ENCODE peak calls at places on chromosomes 13 and 19, in six cellular contexts. One of them, this sample, is unnamed.

GRCh38 chr19:19540707-19541515 is 2.8 kb downstream of the CILP2 start:
- DNase-seq in MG63: peak
- DNase-seq in NCI-H187 treated with DMSO at 0.1 percent for 48 hours: no peak
- DNase-seq in cardiac fibroblast: peak
- DNase-seq in neural crest cell: no peak
- DNase-seq in ELR: peak
- DNase-seq in this sample: no peak

GRCh38 chr13:112140366-112140765 is 73.4 kb downstream of the SOX1 start:
- DNase-seq in NCI-H187 treated with DMSO at 0.1 percent for 48 hours: no peak
- DNase-seq in MG63: no peak
- DNase-seq in ELR: no peak
- DNase-seq in cardiac fibroblast: no peak
- DNase-seq in neural crest cell: no peak
- DNase-seq in this sample: no peak

GRCh38 chr13:68713394-68713793 is 1394.2 kb upstream of the ATXN8OS start:
- DNase-seq in neural crest cell: no peak
- DNase-seq in cardiac fibroblast: no peak
- DNase-seq in ELR: no peak
- DNase-seq in NCI-H187 treated with DMSO at 0.1 percent for 48 hours: no peak
- DNase-seq in MG63: no peak
- DNase-seq in this sample: no peak

GRCh38 chr13:35768551-35768950 is 292.1 kb upstream of the MAB21L1 start:
- DNase-seq in ELR: peak
- DNase-seq in neural crest cell: no peak
- DNase-seq in NCI-H187 treated with DMSO at 0.1 percent for 48 hours: no peak
- DNase-seq in MG63: no peak
- DNase-seq in cardiac fibroblast: no peak
- DNase-seq in this sample: no peak

GRCh38 chr13:91726666-91727065 is 328.2 kb downstream of the GPC5 start:
- DNase-seq in cardiac fibroblast: no peak
- DNase-seq in neural crest cell: no peak
- DNase-seq in MG63: no peak
- DNase-seq in NCI-H187 treated with DMSO at 0.1 percent for 48 hours: no peak
- DNase-seq in ELR: no peak
- DNase-seq in this sample: no peak

GRCh38 chr19:19356500-19356899 is 35.9 kb downstream of the MAU2 start:
- DNase-seq in neural crest cell: no peak
- DNase-seq in MG63: no peak
- DNase-seq in NCI-H187 treated with DMSO at 0.1 percent for 48 hours: no peak
- DNase-seq in ELR: no peak
- DNase-seq in cardiac fibroblast: no peak
- DNase-seq in this sample: no peak

GRCh38 chr19:29507081-29507860 is 18.5 kb upstream of the VSTM2B start:
- DNase-seq in cardiac fibroblast: no peak
- DNase-seq in ELR: no peak
- DNase-seq in NCI-H187 treated with DMSO at 0.1 percent for 48 hours: no peak
- DNase-seq in MG63: no peak
- DNase-seq in neural crest cell: no peak
- DNase-seq in this sample: no peak

GRCh38 chr19:45815501-45816216 is 551 bp upstream of the RSPH6A start:
- DNase-seq in NCI-H187 treated with DMSO at 0.1 percent for 48 hours: no peak
- DNase-seq in ELR: no peak
- DNase-seq in cardiac fibroblast: no peak
- DNase-seq in neural crest cell: peak
- DNase-seq in MG63: no peak
- DNase-seq in this sample: no peak

GRCh38 chr13:46795321-46795720 is 1.6 kb downstream of the ESD start:
- DNase-seq in neural crest cell: no peak
- DNase-seq in cardiac fibroblast: no peak
- DNase-seq in NCI-H187 treated with DMSO at 0.1 percent for 48 hours: no peak
- DNase-seq in ELR: peak
- DNase-seq in MG63: no peak
- DNase-seq in this sample: no peak

GRCh38 chr13:59459972-59460371 is 703.8 kb downstream of the DIAPH3 start:
- DNase-seq in neural crest cell: no peak
- DNase-seq in cardiac fibroblast: no peak
- DNase-seq in NCI-H187 treated with DMSO at 0.1 percent for 48 hours: no peak
- DNase-seq in ELR: no peak
- DNase-seq in MG63: no peak
- DNase-seq in this sample: no peak

GRCh38 chr13:113657851-113658741 is at the start of gene ATP4B:
- DNase-seq in NCI-H187 treated with DMSO at 0.1 percent for 48 hours: no peak
- DNase-seq in ELR: no peak
- DNase-seq in MG63: no peak
- DNase-seq in cardiac fibroblast: no peak
- DNase-seq in neural crest cell: no peak
- DNase-seq in this sample: no peak

GRCh38 chr19:6503407-6504201 is 1.5 kb upstream of the TUBB4A start:
- DNase-seq in NCI-H187 treated with DMSO at 0.1 percent for 48 hours: no peak
- DNase-seq in ELR: no peak
- DNase-seq in neural crest cell: no peak
- DNase-seq in cardiac fibroblast: no peak
- DNase-seq in MG63: no peak
- DNase-seq in this sample: no peak

GRCh38 chr13:39510296-39510695 is 92.7 kb downstream of the LHFPL6 start:
- DNase-seq in neural crest cell: no peak
- DNase-seq in cardiac fibroblast: no peak
- DNase-seq in MG63: no peak
- DNase-seq in ELR: no peak
- DNase-seq in NCI-H187 treated with DMSO at 0.1 percent for 48 hours: no peak
- DNase-seq in this sample: no peak

GRCh38 chr13:33107403-33107760 is 91.2 kb downstream of the KL start:
- DNase-seq in ELR: no peak
- DNase-seq in cardiac fibroblast: no peak
- DNase-seq in MG63: no peak
- DNase-seq in neural crest cell: no peak
- DNase-seq in NCI-H187 treated with DMSO at 0.1 percent for 48 hours: no peak
- DNase-seq in this sample: no peak

GRCh38 chr19:54114340-54114826 is 1.1 kb downstream of the TFPT start:
- DNase-seq in ELR: peak
- DNase-seq in MG63: peak
- DNase-seq in NCI-H187 treated with DMSO at 0.1 percent for 48 hours: no peak
- DNase-seq in cardiac fibroblast: peak
- DNase-seq in neural crest cell: no peak
- DNase-seq in this sample: no peak

GRCh38 chr19:1438035-1438932 is at the start of gene RPS15:
- DNase-seq in cardiac fibroblast: peak
- DNase-seq in ELR: peak
- DNase-seq in NCI-H187 treated with DMSO at 0.1 percent for 48 hours: peak
- DNase-seq in neural crest cell: peak
- DNase-seq in MG63: peak
- DNase-seq in this sample: peak

GRCh38 chr13:107582171-107582570 is 633.2 kb downstream of the LIG4 start:
- DNase-seq in MG63: no peak
- DNase-seq in cardiac fibroblast: no peak
- DNase-seq in ELR: no peak
- DNase-seq in NCI-H187 treated with DMSO at 0.1 percent for 48 hours: no peak
- DNase-seq in neural crest cell: no peak
- DNase-seq in this sample: no peak

GRCh38 chr19:18340990-18341868 is 831 bp downstream of the PGPEP1 start:
- DNase-seq in ELR: peak
- DNase-seq in NCI-H187 treated with DMSO at 0.1 percent for 48 hours: no peak
- DNase-seq in MG63: peak
- DNase-seq in neural crest cell: no peak
- DNase-seq in cardiac fibroblast: no peak
- DNase-seq in this sample: peak

GRCh38 chr19:17450264-17451075 is 2.0 kb upstream of the TMEM221 start:
- DNase-seq in MG63: no peak
- DNase-seq in cardiac fibroblast: no peak
- DNase-seq in NCI-H187 treated with DMSO at 0.1 percent for 48 hours: no peak
- DNase-seq in neural crest cell: no peak
- DNase-seq in ELR: peak
- DNase-seq in this sample: no peak

GRCh38 chr19:29831041-29831548 is 19.3 kb downstream of the CCNE1 start:
- DNase-seq in NCI-H187 treated with DMSO at 0.1 percent for 48 hours: no peak
- DNase-seq in ELR: peak
- DNase-seq in neural crest cell: no peak
- DNase-seq in MG63: peak
- DNase-seq in cardiac fibroblast: no peak
- DNase-seq in this sample: no peak